ENCODE peak calls at places on chromosomes 2 and 18, in four cellular contexts. B is K562, T is GM12878, Q is HepG2. R is an unnamed sample.

GRCh38 chr2:167191588-167191987 is 303.3 kb downstream of the XIRP2 start:
- DNase-seq in T (no peak), Q (no peak), B (no peak), R (no peak)

GRCh38 chr2:163733301-163733938 is 2.4 kb downstream of the FIGN start:
- DNase-seq in T (no peak), B (no peak), Q (no peak), R (no peak)

GRCh38 chr2:218897394-218898108 is 16.9 kb downstream of the WNT10A start:
- DNase-seq in T (no peak), Q (no peak), B (no peak), R (no peak)

GRCh38 chr2:95353613-95354468 is 48.7 kb upstream of the FAHD2A start:
- DNase-seq in T (no peak), B (no peak), Q (no peak), R (no peak)

GRCh38 chr2:223047260-223047761 is 4.7 kb upstream of the KCNE4 start:
- DNase-seq in Q (no peak), T (no peak), B (no peak), R (no peak)

GRCh38 chr2:103401621-103402020 is 639.8 kb downstream of the TMEM182 start:
- DNase-seq in Q (peak; percentile 69), T (no peak), B (peak; percentile 54), R (peak; percentile 94)

GRCh38 chr2:234286118-234286598 is 210.7 kb downstream of the ARL4C start:
- DNase-seq in B (no peak), Q (no peak), T (no peak), R (no peak)

GRCh38 chr2:86396304-86396785 is 44.8 kb upstream of the KDM3A start:
- DNase-seq in B (peak; percentile 65), T (no peak), Q (peak; percentile 51), R (peak; percentile 59)

GRCh38 chr2:173221081-173221695 is 133.5 kb upstream of the CDCA7 start:
- DNase-seq in T (no peak), Q (peak; percentile 15), B (no peak), R (no peak)

GRCh38 chr18:55300469-55301195 is 287.4 kb downstream of the TCF4 start:
- DNase-seq in B (peak; percentile 26), Q (no peak), T (no peak), R (peak; percentile 40)

GRCh38 chr2:159894145-159894838 is 96.3 kb upstream of the CD302 start:
- DNase-seq in Q (no peak), T (no peak), B (no peak), R (no peak)
- TF ChIP-seq JUNB in Q (no peak), T (no peak), B (no peak), R (no peak)

GRCh38 chr2:186862869-186863709 is 14.1 kb upstream of the ZSWIM2 start:
- DNase-seq in T (no peak), B (peak; percentile 59), Q (peak; percentile 23), R (peak; percentile 59)
- H3K27ac ChIP-seq in T (no peak overlapping the region), B (no peak overlapping the region), Q (no peak overlapping the region), R (no peak overlapping the region)

DNA sequence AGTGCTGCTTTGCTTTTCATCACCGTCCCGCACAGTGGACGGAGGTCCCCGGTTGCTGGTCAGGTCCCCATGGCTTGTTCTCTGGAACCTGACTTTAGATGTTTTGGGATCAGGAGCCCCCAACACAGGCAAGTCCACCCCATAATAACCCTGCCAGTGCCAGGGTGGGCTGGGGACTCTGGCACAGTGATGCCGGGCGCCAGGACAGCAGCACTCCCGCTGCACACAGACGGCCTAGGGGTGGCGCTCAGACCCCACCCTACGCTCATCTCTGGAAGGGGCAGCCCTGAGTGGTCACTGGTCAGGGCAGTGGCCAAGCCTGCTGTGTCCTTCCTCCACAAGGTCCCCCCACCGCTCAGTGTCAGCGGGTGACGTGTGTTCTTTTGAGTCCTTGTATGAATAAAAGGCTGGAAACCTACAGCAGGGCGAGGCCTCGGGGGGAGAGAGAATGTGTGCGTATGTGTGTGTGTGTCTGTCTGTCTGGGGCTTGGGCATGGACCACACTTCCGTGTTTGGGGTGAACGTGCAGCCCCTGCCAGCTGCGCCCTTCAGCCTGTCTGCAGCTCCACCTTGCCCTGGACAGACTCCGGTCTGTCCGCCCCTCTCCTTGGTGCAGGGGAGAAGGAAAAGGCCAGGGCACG is 32.3 kb downstream of the GPC1 start:
- DNase-seq in Q (no peak), B (no peak), T (no peak), R (no peak)
- TF ChIP-seq CREB1 in Q (no peak), B (no peak), T (no peak), R (no peak)

GRCh38 chr2:88932677-88933076 is 241.2 kb downstream of the RPIA start:
- DNase-seq in Q (no peak), T (no peak), B (no peak), R (no peak)
- TF ChIP-seq JUNB in Q (no peak), T (no peak), B (no peak), R (no peak)

GRCh38 chr2:162126145-162126926 is 25.7 kb downstream of the GCG start:
- DNase-seq in Q (no peak), B (no peak), T (peak; percentile 49), R (no peak)
- H3K27ac ChIP-seq in Q (no peak overlapping the region), B (no peak overlapping the region), T (no peak overlapping the region), R (no peak overlapping the region)

DNA sequence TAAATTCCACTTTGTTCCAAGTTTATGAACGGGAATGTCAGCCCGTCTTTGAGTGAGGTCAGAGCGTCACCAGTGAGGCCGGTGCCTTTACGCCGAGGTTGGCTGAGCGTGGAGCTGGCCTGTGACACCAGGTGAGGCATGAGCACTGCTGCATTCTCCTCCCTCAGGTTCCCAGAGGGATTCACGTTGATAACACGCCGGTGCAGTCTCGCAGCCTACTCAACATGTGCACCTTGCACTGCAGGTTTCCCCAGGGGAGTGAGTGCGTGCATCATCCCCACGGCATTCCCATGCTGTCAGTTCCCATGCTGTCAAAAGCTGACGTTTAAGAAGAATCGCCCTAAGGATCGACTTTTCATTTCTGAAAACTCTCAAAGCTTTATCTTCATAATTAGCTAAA is 213.3 kb downstream of the LDLRAD4 start:
- DNase-seq in Q (no peak), B (no peak), T (no peak), R (no peak)
- TF ChIP-seq CREB1 in Q (no peak), B (no peak), T (no peak), R (no peak)

DNA sequence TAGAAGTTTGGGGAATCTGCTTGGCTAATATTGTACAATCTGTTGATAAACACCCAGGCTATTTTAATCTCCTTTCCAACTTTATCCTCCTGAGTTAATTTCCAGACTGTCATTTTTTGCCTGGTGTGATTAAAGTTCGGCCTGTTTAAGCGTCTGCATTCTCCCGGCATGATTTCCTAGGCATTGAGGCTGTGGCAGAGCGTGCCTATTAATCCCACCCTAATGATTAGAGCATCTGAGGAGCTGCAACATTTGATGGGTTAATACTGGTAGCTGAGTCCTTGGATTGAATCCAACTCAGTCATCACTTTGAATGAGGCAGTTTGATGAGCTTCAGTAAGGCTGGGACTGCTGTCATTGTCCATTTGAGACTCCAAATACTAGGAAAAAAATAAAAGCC is 882.5 kb downstream of the SLC4A3 start:
- DNase-seq in Q (no peak), B (no peak), T (no peak), R (no peak)
- TF ChIP-seq JUNB in Q (no peak), B (no peak), T (no peak), R (no peak)

GRCh38 chr18:22032392-22032961 is 136.9 kb upstream of the GATA6 start:
- DNase-seq in B (no peak), Q (peak; percentile 79), T (peak; percentile 4), R (no peak)

GRCh38 chr18:22034276-22034675 is 135.1 kb upstream of the GATA6 start:
- DNase-seq in Q (no peak), B (no peak), T (no peak), R (no peak)

GRCh38 chr18:22026889-22027288 is 142.5 kb upstream of the GATA6 start:
- DNase-seq in B (no peak), T (no peak), Q (no peak), R (no peak)

GRCh38 chr18:22033085-22033484 is 136.3 kb upstream of the GATA6 start:
- DNase-seq in Q (no peak), T (no peak), B (no peak), R (no peak)

DNA sequence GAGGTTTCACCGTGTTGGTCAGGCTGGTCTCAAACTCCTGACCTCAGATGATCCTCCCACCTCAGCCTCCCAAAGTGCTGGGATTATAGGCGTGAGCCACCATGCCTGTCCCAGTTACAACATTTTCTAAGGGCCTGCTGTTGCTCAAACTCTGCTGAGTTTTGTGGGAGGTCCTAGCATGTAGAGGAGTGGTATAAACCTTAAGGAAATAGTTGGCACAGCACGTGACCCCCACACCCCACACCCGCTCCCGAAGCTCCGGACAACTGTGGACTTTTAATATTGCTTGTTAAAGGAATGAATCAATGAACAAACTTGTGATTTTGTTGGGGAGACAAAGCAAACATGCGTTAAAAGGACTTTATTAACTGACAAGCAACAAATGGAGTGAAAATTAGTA is 137.8 kb upstream of the GATA6 start:
- DNase-seq in Q (no peak), B (no peak), T (no peak), R (no peak)
- H3K27ac ChIP-seq in Q (no peak overlapping the region), B (no peak overlapping the region), T (no peak overlapping the region), R (no peak overlapping the region)

GRCh38 chr2:120642646-120643045 is 93.0 kb upstream of the GLI2 start:
- DNase-seq in T (no peak), B (no peak), Q (no peak), R (no peak)

GRCh38 chr2:120638450-120638849 is 97.2 kb upstream of the GLI2 start:
- DNase-seq in T (no peak), B (no peak), Q (no peak), R (no peak)

GRCh38 chr2:120637847-120638246 is 97.8 kb upstream of the GLI2 start:
- DNase-seq in T (no peak), Q (no peak), B (no peak), R (no peak)

GRCh38 chr2:120646994-120647393 is 88.7 kb upstream of the GLI2 start:
- DNase-seq in Q (no peak), B (no peak), T (no peak), R (no peak)

GRCh38 chr2:120641366-120641771 is 94.3 kb upstream of the GLI2 start:
- DNase-seq in T (no peak), Q (no peak), B (no peak), R (no peak)
- TF ChIP-seq CREB1 in T (no peak), Q (no peak), B (no peak), R (no peak)

DNA sequence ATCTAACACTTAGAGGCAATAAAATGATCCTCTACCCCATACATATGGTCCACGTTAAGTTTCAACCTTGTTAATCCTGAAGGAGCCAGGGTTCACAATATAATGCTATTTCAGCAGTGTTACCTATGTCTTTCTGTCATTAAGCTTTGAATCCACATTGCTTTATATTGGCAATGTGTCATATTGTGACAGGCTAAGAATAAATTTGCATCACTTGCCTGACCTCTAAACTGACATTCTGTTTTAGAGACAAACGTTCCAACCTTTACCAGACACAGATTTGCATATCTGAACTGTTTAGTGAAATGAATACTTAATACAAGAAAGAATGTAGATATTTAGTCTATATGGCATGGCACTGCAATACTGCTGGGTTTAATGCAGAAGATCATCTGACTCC is 98.4 kb downstream of the UNC80 start:
- DNase-seq in B (no peak), Q (no peak), T (no peak), R (no peak)
- TF ChIP-seq JUNB in B (no peak), Q (no peak), T (no peak), R (no peak)